ENCODE peak calls at places on chromosomes 16 and 17, in ten cellular contexts. Q, W, Y, V, D, X, N, T, J and M are unnamed samples.

GRCh38 chr17:59154721-59155438 is at the start of gene SKA2:
- DNase-seq in Q (no peak), X (no peak), Y (peak; percentile 96), D (peak; percentile 98), T (no peak), N (peak; percentile 95), V (no peak), J (no peak), W (peak; percentile 97), M (peak; percentile 97)

GRCh38 chr17:34241062-34241461 is 14.0 kb upstream of the CCL2 start:
- DNase-seq in D (peak; percentile 45), X (no peak), N (peak; percentile 69), Y (no peak), T (peak; percentile 55), V (no peak), W (no peak), Q (no peak), J (no peak), M (no peak)

GRCh38 chr17:53106886-53107285 is 715.8 kb upstream of the KIF2B start:
- DNase-seq in J (no peak), Q (no peak), D (no peak), W (no peak), N (no peak), X (no peak), Y (no peak), T (no peak), V (no peak), M (no peak)

GRCh38 chr16:81645303-81645702 is 133.8 kb upstream of the PLCG2 start:
- DNase-seq in W (peak; percentile 91), T (peak; percentile 91), V (peak; percentile 67), J (no peak), X (peak; percentile 88), N (peak; percentile 56), Q (peak; percentile 51), D (peak; percentile 70), Y (no peak), M (no peak)

GRCh38 chr17:81917565-81918332 is at the start of gene SIRT7:
- DNase-seq in J (peak; percentile 85), W (peak; percentile 64), Y (peak; percentile 74), D (peak; percentile 81), X (no peak), Q (peak; percentile 93), N (peak; percentile 77), V (no peak), T (peak; percentile 69), M (no peak)

GRCh38 chr17:30336369-30337171 is 2.7 kb upstream of the TMIGD1 start:
- DNase-seq in D (peak; percentile 75), W (no peak), Q (peak; percentile 80), T (peak; percentile 66), V (no peak), Y (peak; percentile 21), J (no peak), N (no peak), X (no peak), M (no peak)

GRCh38 chr17:11130367-11130766 is 110.6 kb upstream of the SHISA6 start:
- DNase-seq in Q (no peak), J (no peak), N (no peak), X (no peak), Y (no peak), W (no peak), T (no peak), D (no peak), V (no peak), M (no peak)

GRCh38 chr17:10316986-10317834 is 55.6 kb downstream of the MYH13 start:
- DNase-seq in J (peak; percentile 80), V (no peak), Y (peak; percentile 59), Q (peak; percentile 83), X (no peak), D (peak; percentile 35), N (peak; percentile 69), T (peak; percentile 53), W (peak; percentile 33), M (no peak)

GRCh38 chr16:53024045-53024444 is 28.7 kb downstream of the CHD9NB start:
- DNase-seq in N (no peak), W (no peak), T (no peak), D (no peak), X (no peak), V (no peak), Q (no peak), J (no peak), Y (no peak), M (no peak)

GRCh38 chr17:44362964-44363612 is 565 bp downstream of the FAM171A2 start:
- DNase-seq in J (no peak), V (no peak), D (no peak), T (no peak), W (no peak), X (no peak), Y (no peak), N (peak; percentile 33), Q (no peak), M (no peak)

GRCh38 chr17:40909351-40909750 is 24.3 kb upstream of the KRT20 start:
- DNase-seq in T (peak; percentile 97), J (peak; percentile 92), D (peak; percentile 83), Q (peak; percentile 76), Y (peak; percentile 23), V (peak; percentile 96), X (peak; percentile 87), W (peak; percentile 84), N (peak; percentile 74), M (peak; percentile 79)

GRCh38 chr17:50257574-50258224 is 16.6 kb upstream of the TMEM92 start:
- DNase-seq in X (no peak), W (no peak), D (no peak), N (peak; percentile 70), J (peak; percentile 71), Y (no peak), V (no peak), Q (peak; percentile 31), T (no peak), M (no peak)

GRCh38 chr17:41301204-41301790 is 1.4 kb downstream of the KRTAP29-1 start:
- DNase-seq in W (peak; percentile 63), J (no peak), T (no peak), D (no peak), N (no peak), Y (no peak), Q (no peak), X (no peak), V (no peak), M (no peak)

GRCh38 chr16:11218324-11218962 is 37.6 kb downstream of the SOCS1 start:
- DNase-seq in Y (no peak), X (no peak), T (no peak), V (no peak), W (no peak), Q (no peak), D (no peak), J (no peak), N (no peak), M (no peak)

GRCh38 chr17:77497578-77497934 is 356.8 kb downstream of the SEC14L1 start:
- DNase-seq in Q (no peak), X (no peak), T (no peak), W (no peak), Y (no peak), N (peak; percentile 10), J (peak; percentile 52), D (peak; percentile 8), V (no peak), M (no peak)

GRCh38 chr17:17702821-17703607 is 21.8 kb downstream of the RAI1 start:
- DNase-seq in D (no peak), W (no peak), X (no peak), N (no peak), Y (no peak), T (no peak), J (no peak), Q (peak; percentile 90), V (no peak), M (no peak)
- TF ChIP-seq CTCF in D (no peak), W (no peak), X (no peak), N (no peak), Y (no peak), T (no peak), J (no peak), Q (peak; percentile 21), V (no peak), M (no peak)

DNA sequence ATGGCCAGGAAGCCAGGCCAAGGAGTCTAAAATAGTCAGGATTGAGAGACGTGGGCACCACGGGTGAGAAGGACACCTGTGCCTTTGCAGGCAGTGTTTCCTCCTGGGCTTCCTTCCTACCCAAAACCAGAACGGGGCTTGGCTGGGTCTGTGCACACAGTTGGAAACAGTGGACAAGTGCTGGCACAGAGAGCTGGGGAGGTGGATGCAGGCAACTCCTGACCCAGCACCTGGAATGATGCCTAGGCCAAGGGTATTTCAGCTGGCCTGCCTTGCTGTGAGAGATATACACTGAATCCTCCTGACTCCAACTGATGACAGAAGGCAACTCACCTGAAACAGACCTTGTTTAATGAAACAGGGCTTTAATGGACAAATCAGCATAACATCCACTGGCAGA is 186.2 kb downstream of the SLC39A11 start:
- DNase-seq in V (no peak), Y (no peak), Q (no peak), W (no peak), J (no peak), N (no peak), X (no peak), D (no peak), T (no peak), M (no peak)
- TF ChIP-seq CTCF in V (no peak), Y (no peak), Q (no peak), W (no peak), J (no peak), N (no peak), X (no peak), D (no peak), T (no peak), M (no peak)

GRCh38 chr17:74513987-74514631 is 17.2 kb downstream of the CD300LB start:
- DNase-seq in V (no peak), W (no peak), D (no peak), X (peak; percentile 18), J (no peak), T (peak; percentile 60), N (no peak), Q (peak; percentile 67), Y (peak; percentile 79), M (no peak)
- TF ChIP-seq CTCF in V (no peak), W (no peak), D (no peak), X (no peak), J (no peak), T (no peak), N (no peak), Q (no peak), Y (no peak), M (no peak)

GRCh38 chr17:28745052-28745776 is 1.4 kb downstream of the TRAF4 start:
- DNase-seq in D (peak; percentile 64), J (no peak), Q (peak; percentile 77), Y (peak; percentile 29), X (no peak), N (peak; percentile 51), T (peak; percentile 74), W (peak; percentile 78), V (no peak), M (peak; percentile 80)

GRCh38 chr17:28744802-28745051 is 916 bp downstream of the TRAF4 start:
- DNase-seq in Q (peak; percentile 39), J (no peak), D (no peak), Y (no peak), T (no peak), X (no peak), V (no peak), W (no peak), N (no peak), M (no peak)

GRCh38 chr17:28743243-28744103 is at the start of gene TRAF4:
- DNase-seq in X (peak; percentile 70), V (peak; percentile 78), N (peak; percentile 76), D (peak; percentile 79), W (peak; percentile 73), Q (peak; percentile 98), T (peak; percentile 75), J (peak; percentile 89), Y (peak; percentile 74), M (peak; percentile 85)

GRCh38 chr17:28745777-28746473 is 2.1 kb downstream of the TRAF4 start:
- DNase-seq in V (no peak), J (no peak), X (no peak), W (no peak), Y (no peak), Q (peak; percentile 69), D (peak; percentile 79), N (no peak), T (no peak), M (no peak)

GRCh38 chr17:28744104-28744801 is 442 bp downstream of the TRAF4 start:
- DNase-seq in Q (peak; percentile 87), D (peak; percentile 69), T (peak; percentile 53), X (no peak), W (no peak), J (no peak), N (peak; percentile 67), Y (peak; percentile 60), V (no peak), M (peak; percentile 89)
- TF ChIP-seq CTCF in Q (no peak), D (no peak), T (no peak), X (no peak), W (no peak), J (no peak), N (no peak), Y (no peak), V (no peak), M (no peak)